ENCODE peak calls at places on chromosomes 7 and 10, in four cellular contexts. K is gastrocnemius medialis, Z is BE2C, S is glutamatergic neuron. I is an unnamed sample.
A peak's percentile ranks its signal among the peaks of the same experiment; 100 is the strongest.

GRCh38 chr7:35570926-35571325 is 124.0 kb downstream of the HERPUD2 start:
- DNase-seq in K (no peak), Z (no peak), S (no peak), I (no peak)

GRCh38 chr7:73811760-73812168 is 19.0 kb upstream of the CLDN4 start:
- DNase-seq in K (peak; percentile 31), Z (peak; percentile 80), S (peak; percentile 82), I (peak; percentile 72)

GRCh38 chr10:25078659-25079429 is 62.4 kb downstream of the THNSL1 start:
- DNase-seq in K (no peak), Z (no peak), S (no peak), I (no peak)

GRCh38 chr10:101725843-101726242 is 30.9 kb upstream of the FBXW4 start:
- DNase-seq in K (no peak), Z (no peak), S (peak; percentile 22), I (no peak)

GRCh38 chr10:19640864-19641263 is 175.4 kb upstream of the PLXDC2 start:
- DNase-seq in K (no peak), Z (no peak), S (no peak), I (no peak)

GRCh38 chr10:68118657-68119056 is 9.4 kb downstream of the MYPN start:
- DNase-seq in K (no peak), Z (no peak), S (no peak), I (no peak)

GRCh38 chr10:124825702-124826101 is 24.1 kb downstream of the ABRAXAS2 start:
- DNase-seq in K (no peak), Z (no peak), S (no peak), I (no peak)

GRCh38 chr10:78898341-78899097 is 170.2 kb upstream of the ZMIZ1 start:
- DNase-seq in K (no peak), Z (no peak), S (no peak), I (no peak)

GRCh38 chr7:131688738-131689661 is 132.6 kb upstream of the PODXL start:
- DNase-seq in K (peak; percentile 12), Z (peak; percentile 87), S (peak; percentile 89), I (peak; percentile 87)

GRCh38 chr10:100038561-100039071 is 28.9 kb upstream of the DNMBP start:
- DNase-seq in K (no peak), Z (no peak), S (no peak), I (no peak)

GRCh38 chr7:140593583-140593982 is 47.0 kb downstream of the DENND2A start:
- DNase-seq in K (no peak), Z (no peak), S (no peak), I (no peak)

GRCh38 chr7:36639826-36640225 is 84.5 kb downstream of the AOAH start:
- DNase-seq in K (no peak), Z (no peak), S (no peak), I (no peak)

GRCh38 chr7:5564894-5565293 is 141.3 kb upstream of the TNRC18 start:
- DNase-seq in K (no peak), Z (no peak), S (no peak), I (no peak)

GRCh38 chr7:22109761-22110160 is 164.1 kb upstream of the CDCA7L start:
- DNase-seq in K (no peak), Z (peak; percentile 54), S (peak; percentile 54), I (peak; percentile 48)
- TF ChIP-seq CTCF in K (no peak), Z (peak; percentile 67), S (no peak), I (no peak)

GRCh38 chr7:120873367-120873766 is 15.4 kb upstream of the TSPAN12 start:
- DNase-seq in K (no peak), Z (no peak), S (no peak), I (no peak)

GRCh38 chr7:120877706-120878105 is 19.8 kb upstream of the TSPAN12 start:
- DNase-seq in K (no peak), Z (no peak), S (no peak), I (no peak)

GRCh38 chr7:120874016-120874415 is 16.1 kb upstream of the TSPAN12 start:
- DNase-seq in K (no peak), Z (no peak), S (no peak), I (no peak)

GRCh38 chr7:120874722-120875121 is 16.8 kb upstream of the TSPAN12 start:
- DNase-seq in K (no peak), Z (no peak), S (no peak), I (no peak)

GRCh38 chr7:120876922-120877321 is 19.0 kb upstream of the TSPAN12 start:
- DNase-seq in K (no peak), Z (no peak), S (no peak), I (no peak)
- TF ChIP-seq CTCF in K (no peak), Z (no peak), S (no peak), I (no peak)

GRCh38 chr10:18400911-18401260 is 250.5 kb downstream of the NSUN6 start:
- DNase-seq in K (no peak), Z (no peak), S (peak; percentile 49), I (peak; percentile 30)
- TF ChIP-seq CTCF in K (no peak), Z (no peak), S (no peak), I (no peak)

GRCh38 chr7:139452948-139453672 is 30.4 kb downstream of the KLRG2 start:
- DNase-seq in K (no peak), Z (peak; percentile 45), S (no peak), I (no peak)
- TF ChIP-seq CTCF in K (no peak), Z (peak; percentile 44), S (no peak), I (no peak)

DNA sequence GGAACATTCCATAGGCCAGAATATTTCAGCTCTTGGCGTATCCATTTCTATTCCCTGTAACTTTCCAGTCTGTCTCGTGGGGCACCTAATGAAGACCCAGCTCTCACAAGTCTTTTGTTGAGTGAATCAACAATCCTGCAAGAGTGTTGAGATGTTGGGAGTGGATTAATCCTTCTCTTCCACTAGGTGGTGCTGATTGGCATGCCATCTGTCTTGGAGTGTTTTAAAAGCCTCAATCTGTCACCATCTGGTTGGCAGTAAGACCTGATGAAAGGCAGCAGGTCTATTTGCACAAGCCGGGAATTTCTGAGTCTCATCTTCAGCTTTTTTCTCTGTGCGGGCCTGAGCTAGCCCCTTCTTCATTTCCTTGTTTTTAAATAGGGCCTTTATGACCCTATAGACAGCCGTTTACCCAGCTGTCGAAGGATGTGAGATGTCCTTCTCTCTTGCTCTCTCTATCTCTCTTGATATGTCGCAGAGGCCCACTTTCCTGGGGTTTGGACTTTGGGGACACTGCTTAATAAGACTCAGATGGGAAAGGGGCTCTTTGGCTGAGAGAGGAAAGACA is 180.5 kb downstream of the ZNF365 start:
- DNase-seq in K (no peak), Z (peak; percentile 16), S (peak; percentile 25), I (peak; percentile 3)
- TF ChIP-seq CTCF in K (peak; percentile 31), Z (peak; percentile 60), S (peak; percentile 78), I (peak; percentile 36)

DNA sequence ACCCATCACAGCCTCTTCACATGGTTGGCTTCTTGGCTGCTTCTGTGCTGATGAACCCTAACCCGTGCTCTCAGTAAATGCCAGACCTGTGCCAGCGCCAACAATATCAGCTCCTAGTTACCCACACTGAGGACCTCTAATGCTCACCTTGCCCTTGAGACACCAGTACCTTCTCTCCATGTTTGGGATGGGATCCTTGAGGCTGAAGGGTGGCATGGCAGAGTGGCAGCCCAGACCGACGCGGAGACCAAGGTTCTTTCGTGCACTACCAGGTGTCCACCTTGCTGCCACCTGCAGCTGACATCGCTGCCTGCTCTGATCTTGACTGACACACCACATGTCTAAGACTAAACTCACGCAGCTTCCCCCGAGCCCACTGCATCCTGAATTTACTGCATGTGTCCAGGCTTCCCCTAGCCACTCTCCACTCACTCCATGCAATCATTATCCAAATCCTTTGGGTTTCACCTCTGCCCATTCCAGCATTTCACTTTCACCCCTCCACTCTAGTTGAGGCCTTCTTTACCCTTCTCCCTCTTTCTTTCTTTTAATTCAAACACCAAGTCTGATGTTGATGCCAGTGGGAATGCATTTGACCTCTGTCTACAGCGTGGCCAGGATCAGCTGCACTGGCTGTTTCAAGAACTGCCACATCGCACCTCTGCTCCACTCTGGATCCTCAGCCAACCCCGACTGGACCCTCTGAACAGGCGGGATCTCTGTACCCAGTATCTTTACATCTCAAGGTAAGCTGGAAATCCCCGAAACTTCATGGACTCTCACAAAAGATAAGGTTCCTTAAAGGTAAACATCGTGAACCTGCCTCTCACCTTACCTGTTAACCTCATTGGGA is 294.9 kb downstream of the GLRX3 start:
- DNase-seq in K (no peak), Z (no peak), S (no peak), I (no peak)
- TF ChIP-seq CTCF in K (no peak), Z (no peak), S (no peak), I (no peak)

GRCh38 chr7:16524332-16524731 is 2.3 kb upstream of the LRRC72 start:
- DNase-seq in K (no peak), Z (peak; percentile 35), S (no peak), I (no peak)
- TF ChIP-seq CTCF in K (no peak), Z (no peak), S (no peak), I (no peak)

DNA sequence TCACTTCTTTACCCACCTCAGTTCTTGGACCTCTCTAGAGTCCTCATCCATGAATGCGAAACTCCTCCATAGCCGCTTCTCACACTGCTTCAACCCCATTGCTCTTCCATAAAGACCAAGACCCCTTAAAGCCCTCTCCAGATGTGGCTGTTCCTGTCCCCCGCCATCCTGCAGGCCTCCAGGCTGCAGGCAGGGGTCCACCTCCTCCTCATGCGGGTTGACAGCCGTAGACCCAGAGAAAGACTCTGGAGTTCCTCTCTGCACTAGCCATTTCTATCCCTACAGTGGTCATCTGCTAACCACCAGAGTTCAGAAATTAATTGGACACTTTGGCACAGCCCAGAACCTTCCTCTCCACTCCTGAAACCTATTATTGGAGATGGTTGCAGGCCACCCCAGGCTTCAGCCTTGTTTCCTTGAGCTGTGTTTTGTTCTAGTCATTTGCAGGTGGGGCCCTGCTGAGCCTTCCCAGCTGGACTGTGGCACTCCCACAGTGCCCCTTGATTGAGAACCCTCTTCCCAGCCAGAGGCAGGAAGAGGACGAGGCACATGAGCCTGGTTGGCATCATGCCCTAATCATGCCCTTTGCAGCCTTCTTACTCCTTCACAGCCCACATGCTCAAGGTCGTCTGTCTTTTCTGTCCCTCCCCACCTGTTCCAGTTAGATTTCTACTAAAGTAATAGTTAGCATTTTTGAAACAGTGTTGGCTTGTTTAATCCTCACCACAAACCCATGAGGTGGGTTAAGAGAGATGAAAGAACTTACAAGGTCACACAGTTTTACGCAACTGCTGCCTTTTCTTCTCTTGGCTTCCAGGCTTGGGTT is 23.9 kb downstream of the CUL1 start:
- DNase-seq in K (no peak), Z (no peak), S (no peak), I (no peak)
- TF ChIP-seq CTCF in K (no peak), Z (no peak), S (no peak), I (no peak)